ENCODE peak calls at places on chromosomes 7 and 10, in five cellular contexts. W is caudate nucleus; K is stimulated activated CD4-positive, alpha-beta T cell treated with anti-CD3 and anti-CD28 coated beads, Interleukin-4, amount 100 ng/mL, for 1 hour; X is OCI-LY7; Q is M059J. Y is an unnamed sample.

GRCh38 chr7:22397981-22398380 is 41.0 kb upstream of the RAPGEF5 start:
- DNase-seq in K (no peak), W (no peak), Q (no peak), X (no peak), Y (no peak)

GRCh38 chr10:121900443-121901174 is 27.2 kb downstream of the ATE1 start:
- DNase-seq in K (no peak), W (no peak), Q (peak), X (peak), Y (no peak)

GRCh38 chr7:3518546-3518945 is 217.5 kb downstream of the SDK1 start:
- DNase-seq in Q (peak), W (no peak), X (no peak), K (no peak), Y (no peak)

GRCh38 chr7:144738708-144739314 is 97.0 kb downstream of the TPK1 start:
- DNase-seq in W (no peak), K (no peak), Q (peak), X (peak), Y (no peak)

GRCh38 chr7:2760098-2760889 is 72.3 kb downstream of the AMZ1 start:
- DNase-seq in X (peak), Q (peak), W (no peak), K (no peak), Y (no peak)

GRCh38 chr10:120953897-120954296 is 102.7 kb downstream of the WDR11 start:
- DNase-seq in X (no peak), Q (peak), K (no peak), W (no peak), Y (no peak)

GRCh38 chr10:129741978-129742741 is 221.9 kb downstream of the EBF3 start:
- DNase-seq in K (no peak), W (no peak), Q (no peak), X (no peak), Y (no peak)

GRCh38 chr7:119254741-119255140 is 1018.2 kb upstream of the KCND2 start:
- DNase-seq in W (no peak), K (no peak), X (no peak), Q (no peak), Y (no peak)

GRCh38 chr7:40870108-40870507 is 735.3 kb downstream of the SUGCT start:
- DNase-seq in W (no peak), X (no peak), Q (no peak), K (no peak), Y (no peak)